ENCODE peak calls at places on chromosomes 1 and 21, in five cellular contexts. U is stimulated activated CD8-positive, alpha-beta memory T cell treated with anti-CD3 and anti-CD28 coated beads, Interleukin-7, amount 100 ng/mL, for 1 hour; H is thoracic aorta; K is epithelial cell of esophagus; M is stimulated activated CD4-positive, alpha-beta T cell treated with anti-CD3 and anti-CD28 coated beads, TNF-alpha, amount 100 ng/mL, for 1 hour. V is an unnamed sample.

GRCh38 chr1:173862769-173863223 is 5.0 kb downstream of the GAS5 start:
- DNase-seq in M (no peak), U (no peak), H (no peak), K (no peak), V (no peak)

GRCh38 chr1:211511947-211512346 is 20.0 kb upstream of the RD3 start:
- DNase-seq in K (peak), U (no peak), H (no peak), M (no peak), V (peak)

GRCh38 chr1:243834130-243834529 is 15.9 kb downstream of the AKT3 start:
- DNase-seq in M (no peak), K (no peak), H (no peak), U (no peak), V (no peak)

GRCh38 chr21:44911384-44912157 is 9.1 kb downstream of the ITGB2 start:
- DNase-seq in K (peak), H (no peak), U (no peak), M (no peak), V (peak)

GRCh38 chr1:239112092-239112491 is 274.3 kb upstream of the CHRM3 start:
- DNase-seq in U (no peak), H (no peak), M (no peak), K (no peak), V (no peak)

GRCh38 chr1:8495928-8496401 is 178.1 kb downstream of the SLC45A1 start:
- DNase-seq in K (peak), U (no peak), H (no peak), M (no peak), V (peak)

GRCh38 chr1:109478806-109479205 is 4.9 kb upstream of the ATXN7L2 start:
- DNase-seq in M (no peak), H (no peak), U (no peak), K (peak), V (peak)

GRCh38 chr21:23131177-23131576 is 2133.0 kb downstream of the NCAM2 start:
- DNase-seq in K (peak), U (no peak), H (no peak), M (no peak), V (peak)

GRCh38 chr1:169263059-169263458 is 104.5 kb downstream of the NME7 start:
- DNase-seq in K (no peak), U (no peak), M (no peak), H (no peak), V (no peak)

GRCh38 chr1:8137406-8138244 is 111.5 kb upstream of the ERRFI1 start:
- DNase-seq in M (no peak), H (peak), K (peak), U (no peak), V (peak)

GRCh38 chr1:25435315-25436103 is 4.8 kb downstream of the MACO1 start:
- DNase-seq in K (peak), H (no peak), U (no peak), M (no peak), V (no peak)

GRCh38 chr1:86913399-86913895 is 479 bp downstream of the SELENOF start:
- DNase-seq in K (peak), H (no peak), M (no peak), U (no peak), V (peak)

GRCh38 chr1:3067671-3068399 is 1.2 kb upstream of the PRDM16 start:
- DNase-seq in H (no peak), U (no peak), M (no peak), K (no peak), V (no peak)

GRCh38 chr1:17909634-17910033 is 154.5 kb downstream of the ACTL8 start:
- DNase-seq in M (no peak), H (no peak), K (no peak), U (no peak), V (peak)

GRCh38 chr1:157091668-157092273 is 7.8 kb downstream of the ETV3L start:
- DNase-seq in U (no peak), H (no peak), M (no peak), K (no peak), V (no peak)

GRCh38 chr1:64663654-64664053 is 81.2 kb upstream of the RAVER2 start:
- DNase-seq in M (no peak), U (no peak), H (no peak), K (no peak), V (peak)

GRCh38 chr1:234488054-234488953 is 9.3 kb upstream of the TARBP1 start:
- DNase-seq in U (no peak), K (no peak), M (no peak), H (no peak), V (no peak)

GRCh38 chr1:230169454-230170152 is 102.6 kb downstream of the GALNT2 start:
- DNase-seq in M (no peak), U (no peak), K (no peak), H (no peak), V (no peak)

GRCh38 chr1:60073605-60074278 is at the start of gene C1orf87:
- DNase-seq in U (no peak), K (peak), H (no peak), M (no peak), V (no peak)

GRCh38 chr1:207034998-207035397 is 2.4 kb upstream of the C1orf116 start:
- DNase-seq in M (no peak), K (peak), U (no peak), H (no peak), V (peak)

GRCh38 chr21:45867671-45868081 is 113.9 kb upstream of the COL6A1 start:
- DNase-seq in U (no peak), M (no peak), K (no peak), H (no peak), V (no peak)

GRCh38 chr1:109133815-109134214 is 19.9 kb downstream of the ELAPOR1 start:
- DNase-seq in H (no peak), K (no peak), M (no peak), U (no peak), V (no peak)

V was measured in PC-3.